ENCODE peak calls at places on chromosomes 6 and 20, in seven cellular contexts. One of them, this sample, is unnamed.

GRCh38 chr20:17995967-17996819 is 27.4 kb downstream of the MGME1 start:
- DNase-seq in Panc1: no peak
- DNase-seq in GM23338: peak
- DNase-seq in GM12878: no peak
- DNase-seq in SK-N-SH: peak
- DNase-seq in HL-60: peak
- DNase-seq in HepG2: peak
- DNase-seq in this sample: peak

GRCh38 chr6:141212296-141212695 is 920.4 kb upstream of the GJE1 start:
- DNase-seq in Panc1: no peak
- DNase-seq in GM23338: no peak
- DNase-seq in GM12878: no peak
- DNase-seq in SK-N-SH: no peak
- DNase-seq in HL-60: no peak
- DNase-seq in HepG2: no peak
- DNase-seq in this sample: peak

GRCh38 chr20:50691585-50692552 is 527 bp upstream of the RIPOR3 start:
- DNase-seq in Panc1: no peak
- DNase-seq in GM23338: peak
- DNase-seq in GM12878: no peak
- DNase-seq in SK-N-SH: peak
- DNase-seq in HL-60: no peak
- DNase-seq in HepG2: no peak
- DNase-seq in this sample: no peak

GRCh38 chr6:78577585-78577984 is 289.8 kb upstream of the IRAK1BP1 start:
- DNase-seq in Panc1: no peak
- DNase-seq in GM23338: no peak
- DNase-seq in GM12878: no peak
- DNase-seq in SK-N-SH: no peak
- DNase-seq in HL-60: no peak
- DNase-seq in HepG2: no peak
- DNase-seq in this sample: no peak

GRCh38 chr6:13495818-13496217 is 8.4 kb upstream of the GFOD1 start:
- DNase-seq in Panc1: no peak
- DNase-seq in GM23338: no peak
- DNase-seq in GM12878: no peak
- DNase-seq in SK-N-SH: no peak
- DNase-seq in HL-60: no peak
- DNase-seq in HepG2: no peak
- DNase-seq in this sample: no peak

GRCh38 chr20:25217161-25218108 is 21.9 kb downstream of the ENTPD6 start:
- DNase-seq in Panc1: no peak
- DNase-seq in GM23338: no peak
- DNase-seq in GM12878: no peak
- DNase-seq in SK-N-SH: no peak
- DNase-seq in HL-60: no peak
- DNase-seq in HepG2: no peak
- DNase-seq in this sample: no peak

GRCh38 chr6:128057541-128058335 is 156.9 kb upstream of the THEMIS start:
- DNase-seq in Panc1: no peak
- DNase-seq in GM23338: no peak
- DNase-seq in GM12878: no peak
- DNase-seq in SK-N-SH: no peak
- DNase-seq in HL-60: no peak
- DNase-seq in HepG2: no peak
- DNase-seq in this sample: no peak

GRCh38 chr6:39495640-39496039 is 173.1 kb upstream of the KCNK16 start:
- DNase-seq in Panc1: no peak
- DNase-seq in GM23338: peak
- DNase-seq in GM12878: no peak
- DNase-seq in SK-N-SH: no peak
- DNase-seq in HL-60: no peak
- DNase-seq in HepG2: no peak
- DNase-seq in this sample: no peak

GRCh38 chr20:50333856-50334255 is 143.2 kb downstream of the CEBPB start:
- DNase-seq in Panc1: no peak
- DNase-seq in GM23338: no peak
- DNase-seq in GM12878: no peak
- DNase-seq in SK-N-SH: no peak
- DNase-seq in HL-60: no peak
- DNase-seq in HepG2: no peak
- DNase-seq in this sample: no peak

GRCh38 chr6:155327326-155328073 is 13.2 kb upstream of the TFB1M start:
- DNase-seq in Panc1: peak
- DNase-seq in GM23338: peak
- DNase-seq in GM12878: no peak
- DNase-seq in SK-N-SH: peak
- DNase-seq in HL-60: no peak
- DNase-seq in HepG2: peak
- DNase-seq in this sample: peak

GRCh38 chr20:39066464-39066863 is 104.3 kb downstream of the DHX35 start:
- DNase-seq in Panc1: no peak
- DNase-seq in GM23338: peak
- DNase-seq in GM12878: no peak
- DNase-seq in SK-N-SH: peak
- DNase-seq in HL-60: no peak
- DNase-seq in HepG2: peak
- DNase-seq in this sample: no peak

GRCh38 chr20:5719861-5720401 is 30.3 kb upstream of the SHLD1 start:
- DNase-seq in Panc1: peak
- DNase-seq in GM23338: no peak
- DNase-seq in GM12878: no peak
- DNase-seq in SK-N-SH: no peak
- DNase-seq in HL-60: no peak
- DNase-seq in HepG2: peak
- DNase-seq in this sample: no peak

GRCh38 chr20:40195742-40196141 is 493.3 kb downstream of the MAFB start:
- DNase-seq in Panc1: no peak
- DNase-seq in GM23338: no peak
- DNase-seq in GM12878: no peak
- DNase-seq in SK-N-SH: no peak
- DNase-seq in HL-60: no peak
- DNase-seq in HepG2: no peak
- DNase-seq in this sample: no peak

GRCh38 chr20:47432251-47433210 is 69.2 kb upstream of the NCOA3 start:
- DNase-seq in Panc1: no peak
- DNase-seq in GM23338: no peak
- DNase-seq in GM12878: no peak
- DNase-seq in SK-N-SH: no peak
- DNase-seq in HL-60: peak
- DNase-seq in HepG2: peak
- DNase-seq in this sample: peak

GRCh38 chr20:38550274-38550673 is 30.7 kb upstream of the ADIG start:
- DNase-seq in Panc1: no peak
- DNase-seq in GM23338: peak
- DNase-seq in GM12878: no peak
- DNase-seq in SK-N-SH: no peak
- DNase-seq in HL-60: no peak
- DNase-seq in HepG2: peak
- DNase-seq in this sample: no peak

GRCh38 chr6:117169781-117170281 is 95.5 kb upstream of the VGLL2 start:
- DNase-seq in Panc1: no peak
- DNase-seq in GM23338: no peak
- DNase-seq in GM12878: no peak
- DNase-seq in SK-N-SH: no peak
- DNase-seq in HL-60: no peak
- DNase-seq in HepG2: no peak
- DNase-seq in this sample: no peak

GRCh38 chr6:136736281-136736960 is 55.9 kb downstream of the MAP3K5 start:
- DNase-seq in Panc1: no peak
- DNase-seq in GM23338: no peak
- DNase-seq in GM12878: no peak
- DNase-seq in SK-N-SH: no peak
- DNase-seq in HL-60: no peak
- DNase-seq in HepG2: no peak
- DNase-seq in this sample: no peak

GRCh38 chr20:57309544-57310115 is 20.0 kb upstream of the SPO11 start:
- DNase-seq in Panc1: no peak
- DNase-seq in GM23338: no peak
- DNase-seq in GM12878: no peak
- DNase-seq in SK-N-SH: no peak
- DNase-seq in HL-60: no peak
- DNase-seq in HepG2: no peak
- DNase-seq in this sample: no peak

GRCh38 chr6:2102316-2102883 is 143.0 kb downstream of the GMDS start:
- DNase-seq in Panc1: no peak
- DNase-seq in GM23338: no peak
- DNase-seq in GM12878: no peak
- DNase-seq in SK-N-SH: no peak
- DNase-seq in HL-60: peak
- DNase-seq in HepG2: no peak
- DNase-seq in this sample: no peak

GRCh38 chr20:32091888-32092346 is 17.6 kb upstream of the TM9SF4 start:
- DNase-seq in Panc1: peak
- DNase-seq in GM23338: peak
- DNase-seq in GM12878: no peak
- DNase-seq in SK-N-SH: peak
- DNase-seq in HL-60: peak
- DNase-seq in HepG2: peak
- DNase-seq in this sample: peak
- TF ChIP-seq POLR2AphosphoS5 in Panc1: no peak
- TF ChIP-seq POLR2AphosphoS5 in GM23338: no peak
- TF ChIP-seq POLR2AphosphoS5 in GM12878: no peak
- TF ChIP-seq POLR2AphosphoS5 in SK-N-SH: no peak
- TF ChIP-seq POLR2AphosphoS5 in HL-60: no peak
- TF ChIP-seq POLR2AphosphoS5 in HepG2: no peak
- TF ChIP-seq POLR2AphosphoS5 in this sample: no peak

GRCh38 chr6:27494103-27494502 is 21.2 kb upstream of the ZNF184 start:
- DNase-seq in Panc1: no peak
- DNase-seq in GM23338: no peak
- DNase-seq in GM12878: no peak
- DNase-seq in SK-N-SH: no peak
- DNase-seq in HL-60: no peak
- DNase-seq in HepG2: no peak
- DNase-seq in this sample: no peak

GRCh38 chr6:27492776-27493175 is 19.9 kb upstream of the ZNF184 start:
- DNase-seq in Panc1: no peak
- DNase-seq in GM23338: no peak
- DNase-seq in GM12878: no peak
- DNase-seq in SK-N-SH: no peak
- DNase-seq in HL-60: no peak
- DNase-seq in HepG2: no peak
- DNase-seq in this sample: no peak

GRCh38 chr6:27500177-27500576 is 27.3 kb upstream of the ZNF184 start:
- DNase-seq in Panc1: no peak
- DNase-seq in GM23338: peak
- DNase-seq in GM12878: no peak
- DNase-seq in SK-N-SH: no peak
- DNase-seq in HL-60: no peak
- DNase-seq in HepG2: no peak
- DNase-seq in this sample: no peak

GRCh38 chr6:27495386-27496135 is 22.7 kb upstream of the ZNF184 start:
- DNase-seq in Panc1: peak
- DNase-seq in GM23338: peak
- DNase-seq in GM12878: peak
- DNase-seq in SK-N-SH: peak
- DNase-seq in HL-60: no peak
- DNase-seq in HepG2: peak
- DNase-seq in this sample: peak

GRCh38 chr6:27494987-27495385 is 22.1 kb upstream of the ZNF184 start:
- DNase-seq in Panc1: no peak
- DNase-seq in GM23338: no peak
- DNase-seq in GM12878: no peak
- DNase-seq in SK-N-SH: no peak
- DNase-seq in HL-60: no peak
- DNase-seq in HepG2: no peak
- DNase-seq in this sample: no peak
- H3K4me3 ChIP-seq in Panc1: peak
- H3K4me3 ChIP-seq in GM23338: peak
- H3K4me3 ChIP-seq in GM12878: peak
- H3K4me3 ChIP-seq in SK-N-SH: peak
- H3K4me3 ChIP-seq in HL-60: no peak
- H3K4me3 ChIP-seq in HepG2: peak
- H3K4me3 ChIP-seq in this sample: no peak

DNA sequence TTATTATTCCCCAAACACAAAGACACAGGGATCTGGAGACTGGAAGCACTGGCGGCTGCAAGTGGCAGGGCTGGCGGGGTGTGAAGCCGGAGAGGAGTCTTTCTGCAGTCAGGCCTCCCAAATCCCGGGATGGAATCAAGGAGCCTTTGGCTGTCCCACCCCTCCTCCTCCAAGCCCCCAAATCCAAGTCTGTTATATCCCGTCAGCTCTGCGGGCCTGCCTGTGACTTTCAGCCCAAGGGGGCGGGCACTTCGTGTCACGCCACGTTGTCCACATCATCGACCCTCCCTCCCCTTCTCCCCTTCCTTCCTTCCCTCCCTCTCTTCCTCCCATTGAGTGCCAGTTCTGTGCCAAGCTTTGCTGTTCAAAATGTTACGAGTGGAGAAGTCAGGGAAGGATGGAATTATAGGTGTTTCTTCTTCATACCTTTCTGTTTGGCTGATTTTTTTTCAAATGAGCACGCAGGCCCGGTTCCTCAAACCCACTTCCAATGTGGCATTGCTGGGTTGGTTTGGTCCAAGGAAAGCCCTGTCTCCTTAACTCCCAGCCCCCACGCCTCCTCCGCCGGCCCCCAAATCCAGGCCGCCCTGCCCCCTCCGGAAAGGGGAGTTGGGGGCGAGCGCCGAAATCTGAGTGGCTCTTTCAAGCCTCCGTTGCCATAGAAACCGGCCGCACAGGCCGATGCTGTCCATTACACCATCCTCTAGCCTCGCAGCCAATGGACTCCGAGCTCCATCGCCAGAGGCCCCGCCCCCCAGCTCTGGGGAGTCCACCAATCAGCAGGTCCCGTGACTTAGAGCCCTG is 12.7 kb downstream of the ZCCHC3 start:
- DNase-seq in Panc1: no peak
- DNase-seq in GM23338: peak
- DNase-seq in GM12878: no peak
- DNase-seq in SK-N-SH: peak
- DNase-seq in HL-60: no peak
- DNase-seq in HepG2: peak
- DNase-seq in this sample: no peak
- TF ChIP-seq REST in Panc1: no peak
- TF ChIP-seq REST in GM23338: no peak
- TF ChIP-seq REST in GM12878: no peak
- TF ChIP-seq REST in SK-N-SH: no peak
- TF ChIP-seq REST in HL-60: no peak
- TF ChIP-seq REST in HepG2: no peak
- TF ChIP-seq REST in this sample: no peak

GRCh38 chr6:149991838-149992237 is 28.1 kb downstream of the ULBP1 start:
- DNase-seq in Panc1: no peak
- DNase-seq in GM23338: no peak
- DNase-seq in GM12878: no peak
- DNase-seq in SK-N-SH: no peak
- DNase-seq in HL-60: no peak
- DNase-seq in HepG2: no peak
- DNase-seq in this sample: no peak
- TF ChIP-seq POLR2AphosphoS5 in Panc1: no peak
- TF ChIP-seq POLR2AphosphoS5 in GM23338: no peak
- TF ChIP-seq POLR2AphosphoS5 in GM12878: no peak
- TF ChIP-seq POLR2AphosphoS5 in SK-N-SH: no peak
- TF ChIP-seq POLR2AphosphoS5 in HL-60: no peak
- TF ChIP-seq POLR2AphosphoS5 in HepG2: no peak
- TF ChIP-seq POLR2AphosphoS5 in this sample: no peak

This sample was measured in HCT116.